ENCODE peak calls at places on chromosomes 13 and 19, in ten cellular contexts. G is adrenal gland, Y is endothelial cell of umbilical vein, E is transverse colon, A is GM12891, U is H1, W is Peyer's patch, F is uterus, S is breast epithelium, B is body of pancreas. M is an unnamed sample.

GRCh38 chr13:101965096-101965495 is 436.8 kb downstream of the FGF14 start:
- DNase-seq in G (no peak), E (no peak), W (no peak), S (no peak), B (no peak), Y (no peak), A (no peak), U (no peak), F (no peak), M (no peak)

GRCh38 chr13:32587014-32587773 is 942 bp downstream of the PDS5B start:
- DNase-seq in W (peak), U (no peak), S (peak), G (peak), F (peak), B (peak), E (peak), A (peak), Y (peak), M (peak)

GRCh38 chr13:113291997-113292862 is 4.8 kb upstream of the LAMP1 start:
- DNase-seq in G (peak), E (no peak), U (no peak), A (no peak), F (peak), W (no peak), B (no peak), S (no peak), Y (peak), M (no peak)

GRCh38 chr13:110471156-110471832 is 90.2 kb downstream of the RAB20 start:
- DNase-seq in F (no peak), G (peak), B (no peak), Y (no peak), W (peak), E (peak), U (no peak), A (peak), S (no peak), M (no peak)

GRCh38 chr13:114283581-114283980 is 2.2 kb downstream of the UPF3A start:
- DNase-seq in E (no peak), F (no peak), G (no peak), S (no peak), W (no peak), A (no peak), Y (no peak), U (no peak), B (no peak), M (no peak)

GRCh38 chr19:45901432-45901903 is 945 bp downstream of the MYPOP start:
- DNase-seq in Y (peak), W (peak), F (peak), G (peak), U (no peak), B (peak), A (no peak), E (peak), S (no peak), M (no peak)

GRCh38 chr13:99206226-99206625 is 5.6 kb downstream of the UBAC2 start:
- DNase-seq in F (no peak), E (no peak), U (no peak), A (no peak), W (no peak), S (no peak), Y (no peak), B (no peak), G (no peak), M (no peak)

GRCh38 chr19:49614096-49614857 is 23.3 kb downstream of the PRR12 start:
- DNase-seq in S (no peak), W (no peak), F (no peak), Y (peak), G (peak), A (no peak), U (no peak), E (no peak), B (no peak), M (peak)

GRCh38 chr13:35475131-35475959 is 1.1 kb downstream of the MAB21L1 start:
- DNase-seq in W (peak), G (peak), S (no peak), B (no peak), A (no peak), E (peak), Y (peak), F (no peak), U (no peak), M (peak)

GRCh38 chr13:30796132-30796832 is 60.9 kb downstream of the ALOX5AP start:
- DNase-seq in E (no peak), F (no peak), S (peak), B (peak), G (peak), U (no peak), W (no peak), Y (peak), A (no peak), M (peak)

GRCh38 chr13:48318714-48319457 is 15.3 kb downstream of the RB1 start:
- DNase-seq in Y (no peak), B (peak), S (no peak), W (no peak), G (no peak), U (no peak), E (no peak), A (no peak), F (no peak), M (no peak)

GRCh38 chr19:41617941-41618730 is 8.7 kb downstream of the CEACAM4 start:
- DNase-seq in E (no peak), Y (no peak), B (no peak), F (no peak), G (no peak), U (no peak), S (no peak), W (no peak), A (no peak), M (no peak)

GRCh38 chr13:107554355-107554905 is 660.9 kb downstream of the LIG4 start:
- DNase-seq in W (no peak), Y (no peak), A (no peak), S (no peak), B (no peak), G (no peak), F (no peak), U (no peak), E (no peak), M (no peak)

GRCh38 chr13:51953347-51953746 is 57.9 kb downstream of the ATP7B start:
- DNase-seq in E (no peak), S (no peak), G (no peak), A (no peak), F (no peak), U (no peak), Y (no peak), B (no peak), W (no peak), M (no peak)

GRCh38 chr19:13366529-13367143 is 139.6 kb downstream of the CACNA1A start:
- DNase-seq in F (no peak), G (no peak), W (no peak), E (no peak), Y (peak), S (no peak), B (no peak), U (peak), A (no peak), M (peak)

GRCh38 chr19:55206664-55207500 is 2.4 kb downstream of the PTPRH start:
- DNase-seq in G (peak), Y (peak), E (peak), W (peak), B (peak), F (peak), U (no peak), A (no peak), S (peak), M (peak)

GRCh38 chr19:58563823-58564222 is 5.4 kb upstream of the UBE2M start:
- DNase-seq in G (no peak), F (no peak), S (no peak), U (no peak), E (no peak), B (no peak), A (no peak), W (peak), Y (no peak), M (no peak)

GRCh38 chr19:53865523-53865917 is 2.2 kb upstream of the MYADM start:
- DNase-seq in A (no peak), E (no peak), B (no peak), U (no peak), G (no peak), F (no peak), Y (no peak), S (no peak), W (no peak), M (no peak)

GRCh38 chr19:45076851-45077730 is 813 bp upstream of the ZNF296 start:
- DNase-seq in G (no peak), B (no peak), Y (no peak), S (no peak), F (no peak), W (no peak), U (no peak), A (no peak), E (peak), M (no peak)

GRCh38 chr19:33080761-33081681 is at the start of gene GPATCH1:
- DNase-seq in W (peak), S (peak), F (peak), B (peak), E (peak), Y (peak), U (peak), A (peak), G (peak), M (peak)
- TF ChIP-seq POLR2A in W (peak), S (peak), F (peak), B (peak), E (peak), Y (peak), U (peak), A (peak), G (no peak), M (peak)

DNA sequence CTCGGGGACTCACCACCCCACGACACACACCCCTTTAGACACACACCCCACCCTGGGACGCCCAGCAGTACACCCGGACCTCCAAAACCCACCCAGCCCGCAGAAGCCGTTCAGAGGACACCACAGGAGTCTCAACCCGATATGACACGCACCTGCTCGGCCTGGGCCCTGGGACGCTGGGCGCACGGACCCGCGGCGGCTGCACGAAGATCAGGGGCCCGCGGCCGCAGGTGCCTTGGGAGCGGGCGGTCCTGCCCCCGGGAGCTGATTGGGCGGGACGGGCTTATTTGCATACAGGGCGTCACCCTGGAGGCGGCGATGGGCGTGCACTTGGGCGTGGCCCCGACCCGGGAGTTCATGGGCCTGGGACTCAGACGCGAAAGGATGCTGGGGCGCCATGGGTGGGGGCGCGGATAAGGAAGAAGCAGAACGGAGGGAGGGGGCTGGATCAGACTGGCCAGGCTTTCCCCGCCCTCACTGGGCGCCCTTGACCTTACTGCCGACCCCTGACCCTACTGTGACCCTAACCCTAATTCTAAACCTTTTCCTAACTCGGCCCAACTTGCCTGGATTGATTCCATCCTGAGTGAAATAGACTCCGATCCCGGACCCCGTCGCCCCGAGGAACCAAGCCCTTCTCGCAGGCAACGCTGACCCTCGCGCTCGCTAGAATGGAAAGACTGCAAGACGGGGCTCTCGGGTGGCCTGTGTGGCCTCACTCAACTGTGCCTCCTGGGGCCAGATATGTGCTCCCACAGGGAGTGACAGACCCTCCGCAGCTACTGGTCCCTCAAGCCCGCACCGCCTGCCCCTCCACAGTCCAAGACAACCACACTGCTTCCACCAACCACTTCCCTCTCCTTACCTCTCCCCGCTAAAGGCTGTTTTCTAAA is at the start of gene MEF2B:
- DNase-seq in W (peak), E (peak), Y (peak), U (peak), F (peak), G (peak), A (peak), S (peak), B (peak), M (no peak)
- TF ChIP-seq POLR2A in W (no peak), E (no peak), Y (no peak), U (peak), F (no peak), G (no peak), A (peak), S (no peak), B (no peak), M (no peak)

DNA sequence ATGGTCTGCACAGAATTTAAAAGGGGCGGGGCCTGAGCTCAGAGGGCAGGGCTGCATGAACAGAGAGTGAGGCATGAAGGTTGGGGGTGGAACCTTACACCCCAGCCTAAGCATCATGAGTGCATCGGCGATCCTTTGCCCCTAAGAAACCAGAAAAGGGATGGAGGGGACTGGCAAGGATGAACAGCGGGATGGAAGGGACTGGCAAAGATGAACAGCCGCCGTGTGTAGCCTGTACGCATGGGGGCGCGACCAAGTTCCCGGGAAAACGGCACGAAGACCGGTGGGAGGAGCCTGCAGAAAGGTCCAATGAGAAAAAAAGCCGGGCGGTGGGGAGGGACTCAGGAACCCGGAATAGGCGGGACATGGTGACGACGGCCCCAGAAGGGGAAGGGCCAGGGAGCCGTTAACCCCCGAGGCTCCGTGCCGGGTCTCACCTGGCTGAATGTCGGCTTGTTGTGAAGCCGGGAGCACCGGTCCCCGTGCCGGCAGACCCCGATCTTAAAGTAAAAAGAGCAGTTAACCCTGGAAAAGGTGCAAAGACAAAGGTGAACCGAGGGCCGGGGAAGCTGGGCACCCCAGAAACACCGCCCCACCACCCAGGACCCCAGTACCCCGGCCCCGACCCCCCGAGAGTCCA is 410 bp downstream of the U2AF1L4 start:
- DNase-seq in W (peak), Y (peak), E (peak), G (peak), A (peak), B (peak), S (peak), U (peak), F (peak), M (peak)
- TF ChIP-seq POLR2A in W (peak), Y (peak), E (no peak), G (no peak), A (peak), B (peak), S (no peak), U (peak), F (no peak), M (peak)

GRCh38 chr19:35739275-35740107 is 2.8 kb downstream of the IGFLR1 start:
- DNase-seq in Y (no peak), U (no peak), F (no peak), A (no peak), W (no peak), G (no peak), E (no peak), S (no peak), B (no peak), M (no peak)
- TF ChIP-seq POLR2A in Y (no peak), U (peak), F (no peak), A (no peak), W (no peak), G (no peak), E (no peak), S (no peak), B (no peak), M (no peak)

M was measured in H54.